ENCODE peak calls at places on chromosomes 16 and 17, in five cellular contexts. One of them, this sample, is unnamed.

GRCh38 chr16:85245307-85246172 is 133.3 kb upstream of the CIBAR2 start:
- DNase-seq in A549: peak
- DNase-seq in H1: no peak
- DNase-seq in K562: peak
- DNase-seq in HepG2: peak
- DNase-seq in this sample: peak

GRCh38 chr17:4480929-4481898 is 17.5 kb upstream of the SPNS2 start:
- DNase-seq in A549: no peak
- DNase-seq in H1: no peak
- DNase-seq in K562: no peak
- DNase-seq in HepG2: no peak
- DNase-seq in this sample: no peak

GRCh38 chr17:19291646-19292376 is 54.6 kb downstream of the EPN2 start:
- DNase-seq in A549: no peak
- DNase-seq in H1: no peak
- DNase-seq in K562: no peak
- DNase-seq in HepG2: no peak
- DNase-seq in this sample: no peak

GRCh38 chr16:69890114-69890890 is 60.8 kb upstream of the CLEC18A start:
- DNase-seq in A549: no peak
- DNase-seq in H1: no peak
- DNase-seq in K562: no peak
- DNase-seq in HepG2: no peak
- DNase-seq in this sample: peak

GRCh38 chr17:74860229-74860998 is 729 bp upstream of the GRIN2C start:
- DNase-seq in A549: no peak
- DNase-seq in H1: no peak
- DNase-seq in K562: no peak
- DNase-seq in HepG2: no peak
- DNase-seq in this sample: no peak

GRCh38 chr17:2011421-2012371 is 13.4 kb downstream of the RTN4RL1 start:
- DNase-seq in A549: no peak
- DNase-seq in H1: no peak
- DNase-seq in K562: no peak
- DNase-seq in HepG2: no peak
- DNase-seq in this sample: no peak

GRCh38 chr17:54891176-54891821 is 9.4 kb upstream of the TOM1L1 start:
- DNase-seq in A549: peak
- DNase-seq in H1: no peak
- DNase-seq in K562: peak
- DNase-seq in HepG2: peak
- DNase-seq in this sample: peak

GRCh38 chr17:30208214-30208613 is 27.3 kb downstream of the SLC6A4 start:
- DNase-seq in A549: no peak
- DNase-seq in H1: no peak
- DNase-seq in K562: no peak
- DNase-seq in HepG2: no peak
- DNase-seq in this sample: no peak

GRCh38 chr17:66707051-66707450 is 127.9 kb upstream of the CACNG5 start:
- DNase-seq in A549: no peak
- DNase-seq in H1: no peak
- DNase-seq in K562: no peak
- DNase-seq in HepG2: no peak
- DNase-seq in this sample: no peak

GRCh38 chr17:55607736-55608341 is 96.6 kb upstream of the SMIM36 start:
- DNase-seq in A549: peak
- DNase-seq in H1: no peak
- DNase-seq in K562: no peak
- DNase-seq in HepG2: no peak
- DNase-seq in this sample: no peak

GRCh38 chr17:63740464-63741181 is 976 bp downstream of the STRADA start:
- DNase-seq in A549: no peak
- DNase-seq in H1: no peak
- DNase-seq in K562: peak
- DNase-seq in HepG2: no peak
- DNase-seq in this sample: no peak

GRCh38 chr17:77827461-77827968 is 131.0 kb upstream of the TNRC6C start:
- DNase-seq in A549: no peak
- DNase-seq in H1: no peak
- DNase-seq in K562: no peak
- DNase-seq in HepG2: no peak
- DNase-seq in this sample: no peak

GRCh38 chr17:15655162-15655561 is 28.9 kb downstream of the TRIM16 start:
- DNase-seq in A549: no peak
- DNase-seq in H1: no peak
- DNase-seq in K562: no peak
- DNase-seq in HepG2: no peak
- DNase-seq in this sample: no peak

GRCh38 chr17:10875411-10875810 is 37.5 kb upstream of the PIRT start:
- DNase-seq in A549: no peak
- DNase-seq in H1: no peak
- DNase-seq in K562: peak
- DNase-seq in HepG2: no peak
- DNase-seq in this sample: peak

GRCh38 chr17:77619851-77620250 is 338.7 kb upstream of the TNRC6C start:
- DNase-seq in A549: no peak
- DNase-seq in H1: no peak
- DNase-seq in K562: no peak
- DNase-seq in HepG2: no peak
- DNase-seq in this sample: no peak

GRCh38 chr17:17304521-17304985 is 1.4 kb downstream of the NT5M start:
- DNase-seq in A549: no peak
- DNase-seq in H1: no peak
- DNase-seq in K562: peak
- DNase-seq in HepG2: no peak
- DNase-seq in this sample: no peak

GRCh38 chr16:83958842-83959565 is 6.0 kb downstream of the OSGIN1 start:
- DNase-seq in A549: no peak
- DNase-seq in H1: no peak
- DNase-seq in K562: no peak
- DNase-seq in HepG2: no peak
- DNase-seq in this sample: no peak

GRCh38 chr16:88437367-88437964 is 15.6 kb upstream of the ZFPM1 start:
- DNase-seq in A549: peak
- DNase-seq in H1: peak
- DNase-seq in K562: peak
- DNase-seq in HepG2: peak
- DNase-seq in this sample: peak

GRCh38 chr17:35003778-35004177 is 23.5 kb downstream of the LIG3 start:
- DNase-seq in A549: no peak
- DNase-seq in H1: no peak
- DNase-seq in K562: no peak
- DNase-seq in HepG2: no peak
- DNase-seq in this sample: no peak

GRCh38 chr17:59366773-59367656 is 35.6 kb downstream of the YPEL2 start:
- DNase-seq in A549: no peak
- DNase-seq in H1: no peak
- DNase-seq in K562: no peak
- DNase-seq in HepG2: peak
- DNase-seq in this sample: no peak

GRCh38 chr16:31000671-31001382 is 9.6 kb downstream of the STX1B start:
- DNase-seq in A549: no peak
- DNase-seq in H1: no peak
- DNase-seq in K562: no peak
- DNase-seq in HepG2: no peak
- DNase-seq in this sample: no peak

GRCh38 chr17:80619535-80620235 is 75.0 kb downstream of the RPTOR start:
- DNase-seq in A549: peak
- DNase-seq in H1: no peak
- DNase-seq in K562: no peak
- DNase-seq in HepG2: no peak
- DNase-seq in this sample: no peak

GRCh38 chr16:66551362-66551761 is 1.0 kb upstream of the CKLF start:
- DNase-seq in A549: peak
- DNase-seq in H1: no peak
- DNase-seq in K562: peak
- DNase-seq in HepG2: peak
- DNase-seq in this sample: peak

GRCh38 chr17:56424543-56425044 is 168.9 kb upstream of the NOG start:
- DNase-seq in A549: no peak
- DNase-seq in H1: no peak
- DNase-seq in K562: no peak
- DNase-seq in HepG2: no peak
- DNase-seq in this sample: no peak

GRCh38 chr16:86129541-86129940 is 230.6 kb downstream of the IRF8 start:
- DNase-seq in A549: no peak
- DNase-seq in H1: no peak
- DNase-seq in K562: no peak
- DNase-seq in HepG2: no peak
- DNase-seq in this sample: no peak

GRCh38 chr17:2289878-2290478 is 13.6 kb downstream of the SMG6 start:
- DNase-seq in A549: no peak
- DNase-seq in H1: no peak
- DNase-seq in K562: no peak
- DNase-seq in HepG2: no peak
- DNase-seq in this sample: no peak

GRCh38 chr17:78884148-78884870 is 18.7 kb downstream of the CEP295NL start:
- DNase-seq in A549: no peak
- DNase-seq in H1: no peak
- DNase-seq in K562: no peak
- DNase-seq in HepG2: no peak
- DNase-seq in this sample: no peak

GRCh38 chr17:78884876-78885667 is 17.9 kb downstream of the CEP295NL start:
- DNase-seq in A549: no peak
- DNase-seq in H1: no peak
- DNase-seq in K562: no peak
- DNase-seq in HepG2: no peak
- DNase-seq in this sample: no peak

GRCh38 chr17:78886954-78887353 is 16.0 kb downstream of the CEP295NL start:
- DNase-seq in A549: no peak
- DNase-seq in H1: no peak
- DNase-seq in K562: no peak
- DNase-seq in HepG2: no peak
- DNase-seq in this sample: no peak

GRCh38 chr17:78883533-78884131 is 19.4 kb downstream of the CEP295NL start:
- DNase-seq in A549: peak
- DNase-seq in H1: no peak
- DNase-seq in K562: no peak
- DNase-seq in HepG2: peak
- DNase-seq in this sample: no peak

GRCh38 chr17:78885956-78886355 is 17.0 kb downstream of the CEP295NL start:
- DNase-seq in A549: no peak
- DNase-seq in H1: no peak
- DNase-seq in K562: no peak
- DNase-seq in HepG2: no peak
- DNase-seq in this sample: no peak
- TF ChIP-seq JUN in A549: no peak
- TF ChIP-seq JUN in H1: no peak
- TF ChIP-seq JUN in K562: no peak
- TF ChIP-seq JUN in HepG2: no peak
- TF ChIP-seq JUN in this sample: no peak

DNA sequence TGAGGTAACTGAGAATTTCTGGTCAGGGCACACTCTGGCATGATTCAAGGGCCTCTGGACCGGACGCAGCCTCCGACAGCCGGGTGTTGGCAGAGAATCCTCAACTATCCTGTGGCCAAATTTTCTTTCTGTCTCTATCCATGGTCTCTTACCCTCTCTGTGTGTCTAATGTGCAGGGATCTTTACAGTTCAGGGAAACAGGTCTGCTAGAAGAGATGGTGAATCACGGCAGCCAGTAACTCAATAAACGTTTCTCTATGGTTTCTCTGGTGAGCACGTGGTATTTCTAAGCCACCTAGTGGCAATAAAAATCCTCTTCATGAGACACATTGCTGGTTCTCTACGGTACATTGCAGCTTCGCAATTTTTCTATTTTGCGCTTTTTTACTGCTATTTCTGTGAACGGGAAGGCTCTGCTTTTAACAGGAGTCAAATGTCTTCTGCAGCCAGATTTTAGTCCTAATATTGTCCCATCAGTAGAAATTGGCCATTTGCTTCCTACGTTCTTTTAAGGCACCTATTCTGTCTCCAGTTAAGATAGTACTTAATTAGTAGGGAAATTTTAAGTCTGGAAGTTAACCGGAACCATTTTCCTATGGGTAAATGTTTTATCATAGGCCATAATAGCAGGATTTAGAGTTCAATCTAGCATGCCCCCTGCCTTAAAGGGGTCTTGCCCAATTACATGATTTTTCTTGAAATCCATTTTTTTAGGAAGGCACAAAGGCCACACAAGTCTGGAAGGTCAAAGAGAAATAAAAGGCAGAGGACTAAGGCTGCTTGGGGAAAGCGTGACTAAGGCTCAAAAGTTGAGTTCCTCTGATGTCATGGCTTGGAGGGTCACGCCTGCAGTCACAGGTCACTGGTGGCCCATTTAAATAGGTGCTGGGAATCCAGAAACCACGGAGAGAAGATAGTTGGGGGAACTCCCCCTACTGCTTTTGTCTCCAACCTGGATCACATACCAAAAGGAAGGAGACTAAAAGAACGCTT is 31.5 kb downstream of the QPRT start:
- DNase-seq in A549: peak
- DNase-seq in H1: no peak
- DNase-seq in K562: peak
- DNase-seq in HepG2: peak
- DNase-seq in this sample: no peak
- TF ChIP-seq USF2 in A549: peak
- TF ChIP-seq USF2 in H1: peak
- TF ChIP-seq USF2 in K562: peak
- TF ChIP-seq USF2 in HepG2: peak
- TF ChIP-seq USF2 in this sample: peak

GRCh38 chr17:57880086-57880456 is 30.2 kb upstream of the MRPS23 start:
- DNase-seq in A549: no peak
- DNase-seq in H1: no peak
- DNase-seq in K562: no peak
- DNase-seq in HepG2: no peak
- DNase-seq in this sample: no peak
- TF ChIP-seq JUN in A549: no peak
- TF ChIP-seq JUN in H1: no peak
- TF ChIP-seq JUN in K562: no peak
- TF ChIP-seq JUN in HepG2: no peak
- TF ChIP-seq JUN in this sample: no peak

GRCh38 chr16:89904606-89905510 is 13.8 kb upstream of the MC1R start:
- DNase-seq in A549: no peak
- DNase-seq in H1: no peak
- DNase-seq in K562: no peak
- DNase-seq in HepG2: no peak
- DNase-seq in this sample: no peak

GRCh38 chr16:89905511-89906140 is 13.0 kb upstream of the MC1R start:
- DNase-seq in A549: no peak
- DNase-seq in H1: no peak
- DNase-seq in K562: no peak
- DNase-seq in HepG2: no peak
- DNase-seq in this sample: no peak

GRCh38 chr16:89906141-89907025 is 12.3 kb upstream of the MC1R start:
- DNase-seq in A549: peak
- DNase-seq in H1: no peak
- DNase-seq in K562: no peak
- DNase-seq in HepG2: no peak
- DNase-seq in this sample: no peak

GRCh38 chr16:89908236-89908635 is 10.4 kb upstream of the MC1R start:
- DNase-seq in A549: no peak
- DNase-seq in H1: no peak
- DNase-seq in K562: no peak
- DNase-seq in HepG2: no peak
- DNase-seq in this sample: no peak

GRCh38 chr16:89907055-89907814 is 11.4 kb upstream of the MC1R start:
- DNase-seq in A549: no peak
- DNase-seq in H1: no peak
- DNase-seq in K562: no peak
- DNase-seq in HepG2: no peak
- DNase-seq in this sample: no peak
- TF ChIP-seq USF2 in A549: no peak
- TF ChIP-seq USF2 in H1: no peak
- TF ChIP-seq USF2 in K562: no peak
- TF ChIP-seq USF2 in HepG2: no peak
- TF ChIP-seq USF2 in this sample: no peak